ENCODE peak calls at places on chromosomes 6 and 20, in nine cellular contexts. One of them, this sample, is unnamed.

GRCh38 chr6:155967326-155967725 is 511.7 kb upstream of the NOX3 start:
- DNase-seq in psoas muscle: no peak
- DNase-seq in caudate nucleus: no peak
- DNase-seq in progenitor cell of endocrine pancreas: no peak
- DNase-seq in frontal cortex: no peak
- DNase-seq in omental fat pad: no peak
- DNase-seq in SK-N-SH: no peak
- DNase-seq in activated CD8-positive, alpha-beta T cell treated with anti-CD3 and anti-CD28 coated beads, Interleukin-2, amount 10 ng/mL, durations not matched to agents 7 days and 5 days: no peak
- DNase-seq in stimulated activated CD4-positive, alpha-beta T cell treated with anti-CD3 and anti-CD28 coated beads, Interleukin-4, amount 100 ng/mL, for 1 hour: no peak
- DNase-seq in this sample: no peak

GRCh38 chr6:16803294-16804006 is 42.2 kb upstream of the ATXN1 start:
- DNase-seq in psoas muscle: peak
- DNase-seq in caudate nucleus: peak
- DNase-seq in progenitor cell of endocrine pancreas: peak
- DNase-seq in frontal cortex: peak
- DNase-seq in omental fat pad: no peak
- DNase-seq in SK-N-SH: no peak
- DNase-seq in activated CD8-positive, alpha-beta T cell treated with anti-CD3 and anti-CD28 coated beads, Interleukin-2, amount 10 ng/mL, durations not matched to agents 7 days and 5 days: no peak
- DNase-seq in stimulated activated CD4-positive, alpha-beta T cell treated with anti-CD3 and anti-CD28 coated beads, Interleukin-4, amount 100 ng/mL, for 1 hour: no peak
- DNase-seq in this sample: no peak

GRCh38 chr20:19975901-19976300 is 41.3 kb upstream of the NAA20 start:
- DNase-seq in psoas muscle: no peak
- DNase-seq in caudate nucleus: no peak
- DNase-seq in progenitor cell of endocrine pancreas: no peak
- DNase-seq in frontal cortex: peak
- DNase-seq in omental fat pad: no peak
- DNase-seq in SK-N-SH: no peak
- DNase-seq in activated CD8-positive, alpha-beta T cell treated with anti-CD3 and anti-CD28 coated beads, Interleukin-2, amount 10 ng/mL, durations not matched to agents 7 days and 5 days: no peak
- DNase-seq in stimulated activated CD4-positive, alpha-beta T cell treated with anti-CD3 and anti-CD28 coated beads, Interleukin-4, amount 100 ng/mL, for 1 hour: no peak
- DNase-seq in this sample: no peak

GRCh38 chr20:51807864-51808263 is 5.5 kb upstream of the SALL4 start:
- DNase-seq in psoas muscle: no peak
- DNase-seq in caudate nucleus: no peak
- DNase-seq in progenitor cell of endocrine pancreas: no peak
- DNase-seq in frontal cortex: no peak
- DNase-seq in omental fat pad: no peak
- DNase-seq in SK-N-SH: no peak
- DNase-seq in activated CD8-positive, alpha-beta T cell treated with anti-CD3 and anti-CD28 coated beads, Interleukin-2, amount 10 ng/mL, durations not matched to agents 7 days and 5 days: no peak
- DNase-seq in stimulated activated CD4-positive, alpha-beta T cell treated with anti-CD3 and anti-CD28 coated beads, Interleukin-4, amount 100 ng/mL, for 1 hour: no peak
- DNase-seq in this sample: no peak

GRCh38 chr6:123716506-123716905 is 79.8 kb upstream of the TRDN start:
- DNase-seq in psoas muscle: no peak
- DNase-seq in caudate nucleus: no peak
- DNase-seq in progenitor cell of endocrine pancreas: no peak
- DNase-seq in frontal cortex: no peak
- DNase-seq in omental fat pad: no peak
- DNase-seq in SK-N-SH: no peak
- DNase-seq in activated CD8-positive, alpha-beta T cell treated with anti-CD3 and anti-CD28 coated beads, Interleukin-2, amount 10 ng/mL, durations not matched to agents 7 days and 5 days: no peak
- DNase-seq in stimulated activated CD4-positive, alpha-beta T cell treated with anti-CD3 and anti-CD28 coated beads, Interleukin-4, amount 100 ng/mL, for 1 hour: no peak
- DNase-seq in this sample: no peak

GRCh38 chr6:3776881-3777507 is 25.5 kb upstream of the PXDC1 start:
- DNase-seq in psoas muscle: no peak
- DNase-seq in caudate nucleus: no peak
- DNase-seq in progenitor cell of endocrine pancreas: no peak
- DNase-seq in frontal cortex: no peak
- DNase-seq in omental fat pad: no peak
- DNase-seq in SK-N-SH: peak
- DNase-seq in activated CD8-positive, alpha-beta T cell treated with anti-CD3 and anti-CD28 coated beads, Interleukin-2, amount 10 ng/mL, durations not matched to agents 7 days and 5 days: no peak
- DNase-seq in stimulated activated CD4-positive, alpha-beta T cell treated with anti-CD3 and anti-CD28 coated beads, Interleukin-4, amount 100 ng/mL, for 1 hour: no peak
- DNase-seq in this sample: no peak

GRCh38 chr6:13413906-13414555 is 73.4 kb downstream of the GFOD1 start:
- DNase-seq in psoas muscle: peak
- DNase-seq in caudate nucleus: peak
- DNase-seq in progenitor cell of endocrine pancreas: no peak
- DNase-seq in frontal cortex: no peak
- DNase-seq in omental fat pad: no peak
- DNase-seq in SK-N-SH: peak
- DNase-seq in activated CD8-positive, alpha-beta T cell treated with anti-CD3 and anti-CD28 coated beads, Interleukin-2, amount 10 ng/mL, durations not matched to agents 7 days and 5 days: peak
- DNase-seq in stimulated activated CD4-positive, alpha-beta T cell treated with anti-CD3 and anti-CD28 coated beads, Interleukin-4, amount 100 ng/mL, for 1 hour: no peak
- DNase-seq in this sample: no peak

GRCh38 chr20:57437267-57437666 is 46.1 kb downstream of the RBM38 start:
- DNase-seq in psoas muscle: no peak
- DNase-seq in caudate nucleus: no peak
- DNase-seq in progenitor cell of endocrine pancreas: no peak
- DNase-seq in frontal cortex: no peak
- DNase-seq in omental fat pad: no peak
- DNase-seq in SK-N-SH: no peak
- DNase-seq in activated CD8-positive, alpha-beta T cell treated with anti-CD3 and anti-CD28 coated beads, Interleukin-2, amount 10 ng/mL, durations not matched to agents 7 days and 5 days: no peak
- DNase-seq in stimulated activated CD4-positive, alpha-beta T cell treated with anti-CD3 and anti-CD28 coated beads, Interleukin-4, amount 100 ng/mL, for 1 hour: no peak
- DNase-seq in this sample: no peak

GRCh38 chr6:43771858-43772570 is 2.0 kb downstream of the VEGFA start:
- DNase-seq in psoas muscle: peak
- DNase-seq in caudate nucleus: peak
- DNase-seq in progenitor cell of endocrine pancreas: peak
- DNase-seq in frontal cortex: peak
- DNase-seq in omental fat pad: no peak
- DNase-seq in SK-N-SH: peak
- DNase-seq in activated CD8-positive, alpha-beta T cell treated with anti-CD3 and anti-CD28 coated beads, Interleukin-2, amount 10 ng/mL, durations not matched to agents 7 days and 5 days: peak
- DNase-seq in stimulated activated CD4-positive, alpha-beta T cell treated with anti-CD3 and anti-CD28 coated beads, Interleukin-4, amount 100 ng/mL, for 1 hour: peak
- DNase-seq in this sample: peak

GRCh38 chr6:92132446-92132845 is 1286.9 kb downstream of the EPHA7 start:
- DNase-seq in psoas muscle: no peak
- DNase-seq in caudate nucleus: no peak
- DNase-seq in progenitor cell of endocrine pancreas: no peak
- DNase-seq in frontal cortex: no peak
- DNase-seq in omental fat pad: no peak
- DNase-seq in SK-N-SH: no peak
- DNase-seq in activated CD8-positive, alpha-beta T cell treated with anti-CD3 and anti-CD28 coated beads, Interleukin-2, amount 10 ng/mL, durations not matched to agents 7 days and 5 days: no peak
- DNase-seq in stimulated activated CD4-positive, alpha-beta T cell treated with anti-CD3 and anti-CD28 coated beads, Interleukin-4, amount 100 ng/mL, for 1 hour: no peak
- DNase-seq in this sample: no peak

GRCh38 chr20:54897787-54898186 is 422.4 kb downstream of the DOK5 start:
- DNase-seq in psoas muscle: no peak
- DNase-seq in caudate nucleus: no peak
- DNase-seq in progenitor cell of endocrine pancreas: no peak
- DNase-seq in frontal cortex: no peak
- DNase-seq in omental fat pad: no peak
- DNase-seq in SK-N-SH: no peak
- DNase-seq in activated CD8-positive, alpha-beta T cell treated with anti-CD3 and anti-CD28 coated beads, Interleukin-2, amount 10 ng/mL, durations not matched to agents 7 days and 5 days: no peak
- DNase-seq in stimulated activated CD4-positive, alpha-beta T cell treated with anti-CD3 and anti-CD28 coated beads, Interleukin-4, amount 100 ng/mL, for 1 hour: no peak
- DNase-seq in this sample: no peak

GRCh38 chr20:55142932-55143331 is 667.5 kb downstream of the DOK5 start:
- DNase-seq in psoas muscle: no peak
- DNase-seq in caudate nucleus: no peak
- DNase-seq in progenitor cell of endocrine pancreas: no peak
- DNase-seq in frontal cortex: no peak
- DNase-seq in omental fat pad: no peak
- DNase-seq in SK-N-SH: no peak
- DNase-seq in activated CD8-positive, alpha-beta T cell treated with anti-CD3 and anti-CD28 coated beads, Interleukin-2, amount 10 ng/mL, durations not matched to agents 7 days and 5 days: no peak
- DNase-seq in stimulated activated CD4-positive, alpha-beta T cell treated with anti-CD3 and anti-CD28 coated beads, Interleukin-4, amount 100 ng/mL, for 1 hour: no peak
- DNase-seq in this sample: no peak

GRCh38 chr6:125300992-125301434 is 754 bp downstream of the HDDC2 start:
- DNase-seq in psoas muscle: no peak
- DNase-seq in caudate nucleus: no peak
- DNase-seq in progenitor cell of endocrine pancreas: no peak
- DNase-seq in frontal cortex: peak
- DNase-seq in omental fat pad: no peak
- DNase-seq in SK-N-SH: no peak
- DNase-seq in activated CD8-positive, alpha-beta T cell treated with anti-CD3 and anti-CD28 coated beads, Interleukin-2, amount 10 ng/mL, durations not matched to agents 7 days and 5 days: no peak
- DNase-seq in stimulated activated CD4-positive, alpha-beta T cell treated with anti-CD3 and anti-CD28 coated beads, Interleukin-4, amount 100 ng/mL, for 1 hour: no peak
- DNase-seq in this sample: no peak

GRCh38 chr6:161142957-161143296 is 130.9 kb downstream of the AGPAT4 start:
- DNase-seq in psoas muscle: no peak
- DNase-seq in caudate nucleus: no peak
- DNase-seq in progenitor cell of endocrine pancreas: no peak
- DNase-seq in frontal cortex: no peak
- DNase-seq in omental fat pad: no peak
- DNase-seq in SK-N-SH: no peak
- DNase-seq in activated CD8-positive, alpha-beta T cell treated with anti-CD3 and anti-CD28 coated beads, Interleukin-2, amount 10 ng/mL, durations not matched to agents 7 days and 5 days: no peak
- DNase-seq in stimulated activated CD4-positive, alpha-beta T cell treated with anti-CD3 and anti-CD28 coated beads, Interleukin-4, amount 100 ng/mL, for 1 hour: no peak
- DNase-seq in this sample: no peak

GRCh38 chr6:84601366-84601765 is 163.0 kb downstream of the TBX18 start:
- DNase-seq in psoas muscle: no peak
- DNase-seq in caudate nucleus: no peak
- DNase-seq in progenitor cell of endocrine pancreas: no peak
- DNase-seq in frontal cortex: no peak
- DNase-seq in omental fat pad: no peak
- DNase-seq in SK-N-SH: no peak
- DNase-seq in activated CD8-positive, alpha-beta T cell treated with anti-CD3 and anti-CD28 coated beads, Interleukin-2, amount 10 ng/mL, durations not matched to agents 7 days and 5 days: no peak
- DNase-seq in stimulated activated CD4-positive, alpha-beta T cell treated with anti-CD3 and anti-CD28 coated beads, Interleukin-4, amount 100 ng/mL, for 1 hour: no peak
- DNase-seq in this sample: no peak

GRCh38 chr6:140178550-140179334 is 804.3 kb upstream of the CITED2 start:
- DNase-seq in psoas muscle: no peak
- DNase-seq in caudate nucleus: no peak
- DNase-seq in progenitor cell of endocrine pancreas: no peak
- DNase-seq in frontal cortex: no peak
- DNase-seq in omental fat pad: no peak
- DNase-seq in SK-N-SH: no peak
- DNase-seq in activated CD8-positive, alpha-beta T cell treated with anti-CD3 and anti-CD28 coated beads, Interleukin-2, amount 10 ng/mL, durations not matched to agents 7 days and 5 days: no peak
- DNase-seq in stimulated activated CD4-positive, alpha-beta T cell treated with anti-CD3 and anti-CD28 coated beads, Interleukin-4, amount 100 ng/mL, for 1 hour: no peak
- DNase-seq in this sample: no peak

GRCh38 chr6:1940381-1940780 is 305.0 kb downstream of the GMDS start:
- DNase-seq in psoas muscle: no peak
- DNase-seq in caudate nucleus: no peak
- DNase-seq in progenitor cell of endocrine pancreas: no peak
- DNase-seq in frontal cortex: no peak
- DNase-seq in omental fat pad: no peak
- DNase-seq in SK-N-SH: no peak
- DNase-seq in activated CD8-positive, alpha-beta T cell treated with anti-CD3 and anti-CD28 coated beads, Interleukin-2, amount 10 ng/mL, durations not matched to agents 7 days and 5 days: no peak
- DNase-seq in stimulated activated CD4-positive, alpha-beta T cell treated with anti-CD3 and anti-CD28 coated beads, Interleukin-4, amount 100 ng/mL, for 1 hour: no peak
- DNase-seq in this sample: no peak